ENCODE peak calls at places on chromosomes 16 and 17, in eight cellular contexts. O is CD8-positive, alpha-beta T cell; P is ascending aorta; K is HFF-Myc; S is brain microvascular endothelial cell; E is tibial artery; G is left lung; Q is AG04450. T is an unnamed sample.

GRCh38 chr16:46745594-46745993 is 2.5 kb downstream of the MYLK3 start:
- DNase-seq in O (no peak), E (no peak), P (no peak), K (no peak), G (no peak), Q (no peak), S (no peak), T (no peak)

GRCh38 chr17:238071-238963 is 56.9 kb upstream of the DOC2B start:
- DNase-seq in K (no peak), P (no peak), E (peak), Q (no peak), O (no peak), S (no peak), G (peak), T (no peak)

GRCh38 chr17:4833941-4834501 is 881 bp downstream of the MINK1 start:
- DNase-seq in Q (peak), K (peak), P (no peak), G (no peak), E (peak), O (no peak), S (peak), T (no peak)

GRCh38 chr17:48649741-48650140 is 23.6 kb upstream of the HOXB9 start:
- DNase-seq in Q (no peak), P (no peak), G (no peak), S (no peak), K (no peak), E (no peak), O (no peak), T (no peak)

GRCh38 chr17:7774037-7774659 is 56.6 kb downstream of the DNAH2 start:
- DNase-seq in S (peak), G (no peak), K (peak), P (no peak), E (no peak), O (no peak), Q (no peak), T (no peak)

GRCh38 chr16:54201200-54201599 is 85.4 kb downstream of the IRX3 start:
- DNase-seq in K (no peak), S (no peak), E (no peak), P (no peak), Q (no peak), G (no peak), O (no peak), T (no peak)

GRCh38 chr16:87226926-87227650 is 90.1 kb downstream of the C16orf95 start:
- DNase-seq in P (no peak), S (peak), K (peak), G (no peak), E (no peak), Q (peak), O (no peak), T (no peak)

GRCh38 chr17:46742539-46743270 is 75.8 kb downstream of the WNT3 start:
- DNase-seq in G (no peak), Q (peak), E (no peak), K (peak), P (no peak), O (no peak), S (peak), T (no peak)

GRCh38 chr17:8152981-8153549 is 861 bp upstream of the PER1 start:
- DNase-seq in E (peak), G (peak), S (no peak), P (no peak), Q (no peak), O (no peak), K (no peak), T (no peak)

GRCh38 chr17:10271004-10271620 is 72.7 kb upstream of the GAS7 start:
- DNase-seq in Q (no peak), E (no peak), O (no peak), K (no peak), P (no peak), G (no peak), S (no peak), T (no peak)

GRCh38 chr16:15708096-15708495 is 58.1 kb downstream of the NDE1 start:
- DNase-seq in S (peak), E (no peak), K (no peak), P (no peak), Q (peak), G (peak), O (no peak), T (no peak)

GRCh38 chr17:50117202-50118040 is 12.5 kb downstream of the SAMD14 start:
- DNase-seq in S (no peak), P (no peak), K (no peak), E (no peak), G (peak), Q (no peak), O (peak), T (peak)

GRCh38 chr16:69833357-69833781 is 71.2 kb downstream of the WWP2 start:
- DNase-seq in O (no peak), S (peak), K (no peak), P (no peak), Q (no peak), E (no peak), G (no peak), T (no peak)

GRCh38 chr17:71709974-71710373 is 410.8 kb upstream of the SOX9 start:
- DNase-seq in E (no peak), S (no peak), K (no peak), G (no peak), O (no peak), Q (no peak), P (no peak), T (no peak)

GRCh38 chr16:73225983-73226382 is 178.1 kb upstream of the ZFHX3 start:
- DNase-seq in P (no peak), E (no peak), Q (no peak), S (no peak), K (no peak), O (no peak), G (no peak), T (no peak)

GRCh38 chr16:69486724-69487123 is 62.3 kb downstream of the CYB5B start:
- DNase-seq in E (no peak), G (peak), Q (no peak), S (no peak), K (no peak), O (no peak), P (no peak), T (no peak)

GRCh38 chr17:41519501-41520224 is 973 bp upstream of the KRT15 start:
- DNase-seq in E (no peak), Q (no peak), K (no peak), S (no peak), G (no peak), P (no peak), O (no peak), T (no peak)

GRCh38 chr16:72946474-72947194 is 101.3 kb downstream of the ZFHX3 start:
- DNase-seq in K (no peak), Q (no peak), G (no peak), E (peak), S (peak), P (no peak), O (no peak), T (no peak)

GRCh38 chr16:2587891-2588565 is 50.2 kb downstream of the PDPK1 start:
- DNase-seq in Q (no peak), K (no peak), G (peak), S (no peak), O (no peak), P (no peak), E (no peak), T (no peak)

GRCh38 chr17:77400445-77400870 is 259.7 kb downstream of the SEC14L1 start:
- DNase-seq in G (no peak), S (peak), Q (no peak), P (no peak), O (peak), E (no peak), K (no peak), T (no peak)

GRCh38 chr16:1245452-1246005 is 5.0 kb downstream of the TPSAB1 start:
- DNase-seq in K (no peak), G (no peak), P (no peak), S (no peak), O (no peak), Q (no peak), E (no peak), T (no peak)

GRCh38 chr17:18156976-18157280 is 26.7 kb upstream of the ALKBH5 start:
- DNase-seq in E (no peak), Q (no peak), O (no peak), S (no peak), G (no peak), P (no peak), K (no peak), T (no peak)

GRCh38 chr16:89115216-89115949 is 21.7 kb downstream of the ACSF3 start:
- DNase-seq in G (peak), Q (no peak), K (no peak), P (peak), O (peak), S (peak), E (peak), T (no peak)

GRCh38 chr16:20255002-20255401 is 72.3 kb downstream of the GP2 start:
- DNase-seq in E (no peak), O (no peak), K (no peak), Q (no peak), G (no peak), P (no peak), S (no peak), T (no peak)

GRCh38 chr17:73289549-73290254 is 22.1 kb downstream of the CDC42EP4 start:
- DNase-seq in P (no peak), S (no peak), Q (no peak), O (no peak), K (no peak), G (no peak), E (no peak), T (no peak)

GRCh38 chr17:80104321-80104955 is 3.1 kb downstream of the GAA start:
- DNase-seq in O (no peak), Q (no peak), E (no peak), S (no peak), K (no peak), P (no peak), G (peak), T (no peak)

DNA sequence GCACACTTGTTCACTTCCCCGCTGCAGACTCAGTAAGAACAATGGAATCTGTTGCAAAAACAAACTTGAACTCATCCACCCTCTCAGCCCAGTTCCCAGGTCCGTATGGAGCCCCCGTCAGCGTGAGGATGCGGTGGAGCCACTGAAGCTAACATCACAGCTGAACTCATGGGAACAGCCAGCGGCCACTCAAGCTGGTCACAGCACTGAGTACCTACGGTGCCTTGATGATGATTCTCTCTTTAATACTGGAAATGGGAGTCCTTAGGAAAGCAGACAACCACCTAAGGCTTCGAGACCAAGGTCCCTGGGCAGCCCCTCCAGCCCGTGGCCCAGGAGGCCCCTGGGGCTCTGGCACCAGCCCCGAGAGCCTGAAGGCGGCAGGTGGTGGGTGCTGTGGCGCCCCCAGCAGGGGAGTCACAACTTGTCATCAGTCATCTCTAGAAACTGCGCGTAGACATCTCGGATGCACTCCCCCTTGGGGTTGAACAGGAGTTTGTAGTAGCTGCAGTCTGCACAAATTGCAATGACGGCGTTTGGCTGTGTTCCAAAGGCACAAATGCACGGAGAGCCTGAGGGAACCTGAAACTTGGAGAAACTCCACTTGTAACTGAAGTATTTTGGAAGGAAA is 31.0 kb upstream of the RHOT1 start:
- DNase-seq in Q (peak), E (peak), G (no peak), P (no peak), S (peak), K (peak), O (peak), T (no peak)
- TF ChIP-seq CTCF in Q (peak), E (peak), G (peak), P (peak), S (peak), K (peak), O (peak), T (peak)

GRCh38 chr17:75842963-75843576 is 1.1 kb downstream of the UNC13D start:
- DNase-seq in P (no peak), E (no peak), S (no peak), O (no peak), G (peak), Q (no peak), K (no peak), T (no peak)
- TF ChIP-seq CTCF in P (no peak), E (no peak), S (no peak), O (peak), G (no peak), Q (no peak), K (no peak), T (no peak)

DNA sequence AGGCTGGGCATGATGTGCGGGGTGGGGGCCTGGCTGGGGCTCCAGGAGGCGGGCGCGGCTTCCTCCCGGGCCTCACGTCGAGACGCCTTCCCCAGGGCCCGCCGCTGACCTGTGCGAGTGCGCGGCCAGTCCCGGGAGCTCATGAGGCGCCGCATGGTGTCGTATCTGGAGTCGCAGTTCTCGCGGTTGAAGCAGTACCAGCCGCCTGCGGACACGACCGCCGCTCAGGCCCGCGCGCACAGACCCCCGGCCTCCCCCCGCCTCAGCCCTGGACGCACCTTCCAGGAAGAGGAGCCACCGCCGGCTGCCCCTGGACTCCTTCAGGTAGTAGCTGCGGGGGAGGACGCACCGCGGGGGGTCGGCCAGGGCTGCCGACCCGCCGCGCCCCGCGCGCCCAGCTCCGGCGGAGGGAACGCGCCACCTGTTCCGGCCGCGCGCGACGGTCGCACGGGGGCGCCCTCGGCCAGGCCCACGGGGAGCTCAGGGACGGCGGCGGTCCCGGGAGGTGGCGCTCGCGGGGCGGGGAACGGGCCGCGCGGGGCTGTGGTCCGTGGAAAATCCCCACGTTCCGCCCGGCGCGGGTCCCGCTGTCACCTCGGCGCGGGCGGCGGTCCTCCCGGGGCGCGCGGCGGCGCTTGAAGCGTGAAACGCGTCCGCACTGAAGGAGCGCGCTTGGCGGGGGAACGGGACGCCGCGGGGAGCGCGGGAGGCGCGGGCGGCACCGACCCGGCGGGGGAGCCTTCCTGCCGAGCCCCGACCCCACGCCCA is 1.4 kb downstream of the NOTUM start:
- DNase-seq in E (peak), Q (no peak), G (peak), P (no peak), K (no peak), S (no peak), O (peak), T (peak)
- TF ChIP-seq CTCF in E (peak), Q (peak), G (peak), P (peak), K (peak), S (peak), O (peak), T (peak)

DNA sequence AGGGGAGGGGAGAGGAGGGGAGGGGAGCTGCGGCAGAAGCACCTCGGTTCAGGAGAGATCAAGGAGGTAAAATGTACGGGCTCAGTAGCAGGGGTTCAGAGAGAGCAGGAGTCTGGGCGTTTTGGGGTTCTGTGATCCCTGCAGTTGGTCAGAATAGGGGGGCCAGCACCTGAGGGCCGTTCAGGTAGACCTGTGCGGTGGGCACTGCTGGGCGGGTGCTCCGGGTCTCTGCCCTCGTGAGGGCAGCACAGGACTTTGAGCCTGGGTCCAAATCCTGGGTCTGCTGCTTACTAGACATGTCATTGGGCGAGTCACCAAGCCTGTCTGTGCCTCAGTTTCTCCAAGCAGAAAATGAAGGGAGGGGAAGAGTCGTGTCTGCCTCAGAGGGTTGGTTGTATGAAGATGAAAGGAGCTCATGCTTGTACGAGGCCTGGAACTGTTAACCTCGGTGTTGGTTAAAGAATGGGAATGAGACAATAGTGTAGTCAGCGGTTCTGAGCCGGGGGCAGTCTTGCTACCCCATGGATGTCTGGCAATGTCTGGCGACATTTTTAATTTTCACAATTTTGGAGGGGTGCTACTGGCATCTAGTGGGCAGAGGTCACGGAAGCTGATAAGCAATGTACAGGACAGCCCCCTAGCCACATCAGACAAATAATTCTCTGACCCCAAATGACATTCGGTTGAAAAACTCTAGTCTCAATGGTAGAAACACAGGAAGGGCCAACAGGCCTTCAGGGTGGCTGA is 35.4 kb downstream of the OR1D5 start:
- DNase-seq in E (peak), O (no peak), P (no peak), S (no peak), K (no peak), G (peak), Q (no peak), T (no peak)
- TF ChIP-seq CTCF in E (no peak), O (no peak), P (no peak), S (no peak), K (no peak), G (no peak), Q (no peak), T (no peak)

GRCh38 chr17:15081008-15081407 is 184.1 kb downstream of the PMP22 start:
- DNase-seq in G (no peak), Q (no peak), S (no peak), E (no peak), P (no peak), O (no peak), K (no peak), T (no peak)
- TF ChIP-seq CTCF in G (no peak), Q (no peak), S (no peak), E (no peak), P (no peak), O (no peak), K (no peak), T (no peak)

GRCh38 chr17:11720816-11721215 is 122.5 kb downstream of the DNAH9 start:
- DNase-seq in O (no peak), S (no peak), Q (no peak), K (no peak), G (no peak), P (no peak), E (no peak), T (no peak)

GRCh38 chr17:11719203-11719602 is 120.9 kb downstream of the DNAH9 start:
- DNase-seq in P (no peak), K (no peak), Q (no peak), S (no peak), G (no peak), E (no peak), O (no peak), T (no peak)

DNA sequence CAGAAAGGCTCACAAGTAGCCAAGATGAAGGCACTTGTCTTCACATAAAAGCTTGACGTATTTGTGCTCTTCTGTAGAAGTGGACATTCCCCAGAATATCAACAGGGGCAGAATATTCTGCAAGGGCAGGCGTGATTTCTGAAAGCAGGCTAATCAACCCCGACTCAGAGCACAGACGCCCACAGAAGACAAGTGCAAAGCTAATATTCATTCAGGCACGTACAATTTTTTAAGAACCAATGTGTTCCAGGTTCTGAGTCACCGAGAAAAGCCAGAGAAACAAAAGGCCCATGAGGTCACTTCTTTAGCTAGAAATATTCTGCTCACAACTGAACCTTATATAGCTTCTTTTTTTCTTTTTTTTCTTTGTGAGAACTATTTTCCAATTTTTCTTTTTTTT is 121.6 kb downstream of the DNAH9 start:
- DNase-seq in E (no peak), G (no peak), O (no peak), P (no peak), S (no peak), Q (no peak), K (no peak), T (no peak)
- TF ChIP-seq CTCF in E (no peak), G (no peak), O (no peak), P (no peak), S (no peak), Q (no peak), K (no peak), T (no peak)

GRCh38 chr17:44968225-44969143 is at the start of gene C1QL1:
- DNase-seq in P (peak), E (peak), O (peak), Q (peak), G (peak), K (no peak), S (peak), T (peak)
- TF ChIP-seq CTCF in P (no peak), E (peak), O (no peak), Q (peak), G (no peak), K (no peak), S (peak), T (peak)

T was measured in neural crest cell.